ENCODE peak calls at places on chromosomes 5 and 9, in eight cellular contexts. N is HFF-Myc; M is uterus; I is type B pancreatic cell; Q is pancreas; F is mesothelial cell of epicardium; C is AG04450; Z is CD8-positive, alpha-beta T cell. D is an unnamed sample.

GRCh38 chr5:52560366-52560765 is 227.3 kb upstream of the ITGA1 start:
- DNase-seq in Q (no peak), I (no peak), Z (no peak), F (no peak), M (no peak), N (no peak), C (no peak), D (no peak)

GRCh38 chr5:14879985-14880589 is 8.5 kb upstream of the ANKH start:
- DNase-seq in M (no peak), I (no peak), N (no peak), C (peak), Z (no peak), Q (no peak), F (no peak), D (no peak)

GRCh38 chr5:156824800-156825199 is 25.3 kb upstream of the PPP1R2B start:
- DNase-seq in I (no peak), N (peak), C (peak), M (no peak), Q (no peak), Z (no peak), F (no peak), D (no peak)

GRCh38 chr9:77016526-77017504 is 2.6 kb upstream of the FOXB2 start:
- DNase-seq in Z (no peak), Q (no peak), I (no peak), M (no peak), C (no peak), N (no peak), F (no peak), D (peak)

GRCh38 chr5:146027746-146028145 is 77.6 kb downstream of the PLAC8L1 start:
- DNase-seq in I (no peak), M (no peak), Q (no peak), Z (no peak), F (no peak), N (no peak), C (no peak), D (no peak)

GRCh38 chr9:37859043-37859442 is 44.9 kb downstream of the SLC25A51 start:
- DNase-seq in F (no peak), Z (no peak), I (no peak), M (no peak), Q (no peak), C (no peak), N (no peak), D (no peak)

GRCh38 chr5:136062563-136063274 is 33.9 kb downstream of the TGFBI start:
- DNase-seq in Z (no peak), I (peak), F (no peak), N (no peak), C (no peak), Q (no peak), M (no peak), D (no peak)

GRCh38 chr5:99033014-99033931 is 104.5 kb upstream of the CHD1 start:
- DNase-seq in I (no peak), N (no peak), F (no peak), C (no peak), Q (no peak), M (no peak), Z (no peak), D (no peak)

GRCh38 chr9:138103111-138103823 is 225.7 kb downstream of the CACNA1B start:
- DNase-seq in C (no peak), Q (peak), I (peak), M (no peak), N (no peak), F (no peak), Z (peak), D (peak)

GRCh38 chr5:39176740-39177628 is 42.4 kb downstream of the FYB1 start:
- DNase-seq in M (no peak), F (no peak), C (no peak), I (no peak), N (no peak), Q (no peak), Z (peak), D (no peak)

GRCh38 chr9:77556396-77556795 is 91.7 kb downstream of the GNA14 start:
- DNase-seq in I (no peak), M (no peak), N (no peak), C (no peak), F (no peak), Q (no peak), Z (no peak), D (no peak)

GRCh38 chr5:158769079-158769478 is 330.6 kb downstream of the EBF1 start:
- DNase-seq in F (no peak), Q (no peak), Z (no peak), M (no peak), I (no peak), C (no peak), N (no peak), D (no peak)

GRCh38 chr5:158769702-158770101 is 330.0 kb downstream of the EBF1 start:
- DNase-seq in Q (no peak), Z (no peak), M (no peak), F (no peak), C (no peak), N (no peak), I (no peak), D (no peak)

GRCh38 chr5:158765407-158765806 is 334.3 kb downstream of the EBF1 start:
- DNase-seq in M (no peak), F (no peak), Z (no peak), Q (no peak), N (no peak), I (no peak), C (no peak), D (no peak)

GRCh38 chr5:158773151-158773550 is 326.6 kb downstream of the EBF1 start:
- DNase-seq in N (no peak), C (no peak), Z (no peak), Q (no peak), M (no peak), I (no peak), F (no peak), D (no peak)

GRCh38 chr5:158770506-158770905 is 329.2 kb downstream of the EBF1 start:
- DNase-seq in C (no peak), M (no peak), N (no peak), I (no peak), Q (no peak), F (no peak), Z (no peak), D (no peak)
- TF ChIP-seq CTCF in C (peak), M (no peak), N (peak), I (peak), Q (no peak), F (no peak), Z (no peak), D (peak)

DNA sequence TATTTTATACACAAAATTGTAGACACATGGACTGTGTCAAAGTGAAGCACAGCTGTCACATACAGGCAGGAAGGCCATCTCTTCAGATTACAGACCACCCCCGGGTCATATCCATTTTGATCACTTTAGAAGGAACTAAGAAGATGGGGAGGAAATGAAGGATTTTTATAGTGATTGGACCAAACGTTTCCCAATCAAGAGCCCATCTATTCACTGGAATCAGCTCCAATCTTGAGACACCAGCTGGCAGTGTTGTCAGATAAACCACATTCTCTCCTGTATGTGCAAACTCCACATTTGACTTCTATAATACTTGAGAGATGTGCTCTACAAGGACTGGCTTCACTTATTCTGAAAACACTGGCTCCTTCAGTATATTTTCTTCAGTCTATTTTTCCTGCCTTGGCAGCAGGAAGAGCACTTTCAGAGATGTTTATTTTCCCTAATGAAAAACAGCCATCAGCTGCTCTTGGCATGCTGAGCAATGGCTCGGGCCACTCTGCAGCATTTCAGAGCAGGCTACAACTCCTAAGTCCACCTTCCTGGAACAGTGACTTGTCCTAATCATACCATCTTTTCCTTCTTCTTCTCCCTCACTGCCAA is 96.8 kb upstream of the FSTL4 start:
- DNase-seq in I (peak), C (no peak), Q (no peak), F (no peak), N (peak), Z (no peak), M (no peak), D (no peak)
- TF ChIP-seq CTCF in I (no peak), C (no peak), Q (no peak), F (no peak), N (no peak), Z (no peak), M (no peak), D (peak)

GRCh38 chr9:129130791-129131190 is 19.6 kb downstream of the PTPA start:
- DNase-seq in I (no peak), F (no peak), Q (no peak), N (no peak), Z (no peak), C (no peak), M (no peak), D (no peak)

GRCh38 chr9:129126789-129127618 is 15.8 kb downstream of the PTPA start:
- DNase-seq in I (no peak), Z (no peak), C (no peak), M (no peak), N (no peak), F (no peak), Q (no peak), D (no peak)

GRCh38 chr9:129131300-129132145 is 20.3 kb downstream of the PTPA start:
- DNase-seq in F (peak), I (peak), M (peak), Q (peak), N (no peak), C (no peak), Z (peak), D (peak)

GRCh38 chr9:129125478-129125877 is 14.3 kb downstream of the PTPA start:
- DNase-seq in C (no peak), I (no peak), Q (no peak), N (no peak), Z (no peak), M (no peak), F (no peak), D (no peak)

DNA sequence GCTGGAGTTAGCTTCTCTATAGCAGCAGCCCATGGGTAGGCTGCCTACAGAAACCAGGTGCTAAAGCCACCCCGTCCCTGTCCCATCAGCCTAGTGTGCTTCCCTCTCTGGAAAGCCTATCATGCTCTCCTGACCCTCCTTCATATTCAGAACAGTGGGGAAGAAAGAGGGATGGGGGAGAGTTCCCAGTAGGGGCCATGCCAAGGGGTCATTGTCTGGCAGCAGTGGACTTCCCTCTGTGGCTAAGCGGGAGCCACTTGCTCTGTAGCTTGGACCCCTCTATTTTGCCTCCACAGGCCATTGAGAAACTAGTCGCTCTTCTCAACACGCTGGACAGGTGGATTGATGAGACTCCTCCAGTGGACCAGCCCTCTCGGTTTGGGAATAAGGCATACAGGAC is 17.5 kb downstream of the PTPA start:
- DNase-seq in F (no peak), C (no peak), Z (no peak), I (no peak), N (no peak), Q (no peak), M (no peak), D (no peak)
- TF ChIP-seq CTCF in F (no peak), C (no peak), Z (no peak), I (no peak), N (no peak), Q (no peak), M (no peak), D (no peak)

GRCh38 chr5:72356361-72356760 is 36.2 kb downstream of the PTCD2 start:
- DNase-seq in M (no peak), C (no peak), F (no peak), N (no peak), Q (no peak), Z (no peak), I (no peak), D (no peak)

GRCh38 chr5:72358925-72359324 is 38.8 kb downstream of the PTCD2 start:
- DNase-seq in F (no peak), Z (no peak), Q (no peak), I (no peak), M (no peak), C (no peak), N (no peak), D (no peak)

GRCh38 chr5:72353046-72353445 is 32.9 kb downstream of the PTCD2 start:
- DNase-seq in Z (no peak), Q (no peak), N (no peak), F (no peak), C (peak), M (no peak), I (no peak), D (no peak)

DNA sequence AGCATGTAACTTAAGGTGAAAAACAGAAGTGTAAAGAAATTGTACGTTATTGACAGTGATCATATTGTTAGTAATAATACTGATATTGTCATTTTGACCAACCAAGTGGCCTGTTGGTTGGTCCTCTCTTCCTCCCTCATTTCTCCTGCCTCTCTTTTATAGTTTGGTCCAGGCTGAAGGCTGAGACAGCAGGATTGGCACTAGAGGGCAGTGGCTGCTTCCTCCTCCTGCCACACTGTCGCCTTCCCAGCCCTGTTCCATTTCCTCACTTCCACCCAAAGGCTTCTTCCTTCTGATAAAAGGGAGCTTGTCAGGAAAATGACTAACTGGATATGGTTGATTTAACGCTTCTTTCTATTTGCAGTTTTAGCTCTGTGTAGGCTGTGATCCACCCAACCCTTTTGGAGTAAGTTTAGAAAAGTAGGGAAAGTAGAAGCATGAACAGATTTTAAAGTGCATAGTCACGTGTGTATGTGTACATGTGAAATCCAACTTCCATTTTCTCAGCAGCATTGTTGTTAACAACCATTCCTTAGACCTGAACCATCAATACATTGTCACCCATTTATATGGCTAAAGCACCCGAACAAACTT is 35.6 kb downstream of the PTCD2 start:
- DNase-seq in I (no peak), Z (no peak), Q (no peak), M (no peak), F (no peak), C (no peak), N (no peak), D (no peak)
- TF ChIP-seq CTCF in I (peak), Z (no peak), Q (no peak), M (no peak), F (no peak), C (peak), N (peak), D (peak)

GRCh38 chr9:3534614-3535404 is 9.0 kb upstream of the RFX3 start:
- DNase-seq in C (no peak), N (no peak), F (no peak), I (no peak), M (no peak), Z (no peak), Q (no peak), D (no peak)

GRCh38 chr9:3528466-3528865 is 2.7 kb upstream of the RFX3 start:
- DNase-seq in I (no peak), Q (no peak), C (no peak), F (no peak), Z (peak), M (no peak), N (no peak), D (no peak)

GRCh38 chr9:3526903-3527652 is 1.3 kb upstream of the RFX3 start:
- DNase-seq in Z (no peak), C (no peak), N (no peak), M (peak), I (no peak), F (no peak), Q (no peak), D (no peak)

GRCh38 chr9:3527653-3527960 is 1.8 kb upstream of the RFX3 start:
- DNase-seq in F (no peak), I (no peak), N (no peak), C (no peak), Z (no peak), M (no peak), Q (no peak), D (no peak)

GRCh38 chr9:3532158-3532557 is 6.4 kb upstream of the RFX3 start:
- DNase-seq in Z (no peak), I (no peak), C (no peak), Q (no peak), N (no peak), F (no peak), M (no peak), D (no peak)
- TF ChIP-seq CTCF in Z (no peak), I (no peak), C (no peak), Q (no peak), N (no peak), F (no peak), M (no peak), D (no peak)

DNA sequence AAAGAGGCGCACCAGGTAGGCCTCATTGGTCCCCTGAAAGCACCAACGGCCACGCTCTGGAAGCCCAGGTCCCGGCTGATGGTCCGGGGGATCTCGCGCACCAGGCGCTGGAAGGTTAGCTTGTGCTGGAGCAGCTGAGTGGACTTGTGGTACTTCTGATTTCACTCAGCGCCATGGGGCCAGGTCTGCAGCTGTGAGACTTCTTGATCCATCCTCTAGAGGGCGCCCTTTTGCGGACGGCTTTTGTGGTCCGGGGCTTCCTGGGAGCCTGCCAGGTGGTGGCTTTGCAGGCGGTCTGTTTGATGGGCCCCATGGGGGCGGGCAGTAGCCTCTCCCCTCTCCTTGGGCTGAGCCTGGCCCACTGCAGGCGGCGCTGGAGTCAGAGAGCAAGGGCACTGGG is 10.4 kb downstream of the TAF11L12 start:
- DNase-seq in F (no peak), Q (no peak), M (no peak), N (no peak), C (no peak), I (no peak), Z (no peak), D (no peak)
- TF ChIP-seq CTCF in F (peak), Q (no peak), M (no peak), N (no peak), C (no peak), I (peak), Z (no peak), D (no peak)

D was measured in osteocyte.